ENCODE peak calls at places on chromosomes 13 and 19, in ten cellular contexts. One of them, this sample, is unnamed. For H3K9me3, the result is how much of the 10 kb centered on the place peaks cover.

GRCh38 chr13:76148926-76149325 is 512.8 kb downstream of the LMO7 start:
- DNase-seq in neural progenitor cell: no peak
- DNase-seq in uterus: no peak
- DNase-seq in heart left ventricle: no peak
- DNase-seq in lower lobe of right lung: no peak
- DNase-seq in cardiac muscle cell: no peak
- DNase-seq in sigmoid colon: no peak
- DNase-seq in A549: no peak
- DNase-seq in OCI-LY7: no peak
- DNase-seq in astrocyte: peak
- DNase-seq in this sample: no peak

GRCh38 chr13:62551588-62551987 is 1135.9 kb upstream of the PCDH20 start:
- DNase-seq in A549: no peak
- DNase-seq in heart left ventricle: no peak
- DNase-seq in uterus: no peak
- DNase-seq in neural progenitor cell: no peak
- DNase-seq in cardiac muscle cell: no peak
- DNase-seq in sigmoid colon: no peak
- DNase-seq in astrocyte: no peak
- DNase-seq in lower lobe of right lung: no peak
- DNase-seq in OCI-LY7: no peak
- DNase-seq in this sample: no peak

GRCh38 chr19:1851581-1852293 is 3.5 kb upstream of the REXO1 start:
- DNase-seq in A549: no peak
- DNase-seq in sigmoid colon: no peak
- DNase-seq in cardiac muscle cell: no peak
- DNase-seq in OCI-LY7: no peak
- DNase-seq in astrocyte: no peak
- DNase-seq in uterus: no peak
- DNase-seq in heart left ventricle: peak
- DNase-seq in lower lobe of right lung: no peak
- DNase-seq in neural progenitor cell: no peak
- DNase-seq in this sample: peak

GRCh38 chr13:52738719-52739467 is 727 bp downstream of the CNMD start:
- DNase-seq in OCI-LY7: no peak
- DNase-seq in heart left ventricle: peak
- DNase-seq in astrocyte: no peak
- DNase-seq in neural progenitor cell: peak
- DNase-seq in A549: no peak
- DNase-seq in cardiac muscle cell: peak
- DNase-seq in sigmoid colon: no peak
- DNase-seq in lower lobe of right lung: no peak
- DNase-seq in uterus: no peak
- DNase-seq in this sample: no peak

GRCh38 chr19:48815870-48816501 is 5.2 kb upstream of the BCAT2 start:
- DNase-seq in uterus: no peak
- DNase-seq in A549: peak
- DNase-seq in neural progenitor cell: no peak
- DNase-seq in lower lobe of right lung: no peak
- DNase-seq in cardiac muscle cell: peak
- DNase-seq in heart left ventricle: no peak
- DNase-seq in astrocyte: peak
- DNase-seq in sigmoid colon: no peak
- DNase-seq in OCI-LY7: peak
- DNase-seq in this sample: no peak

GRCh38 chr19:30425885-30426838 is 54.0 kb downstream of the ZNF536 start:
- DNase-seq in lower lobe of right lung: no peak
- DNase-seq in OCI-LY7: no peak
- DNase-seq in astrocyte: no peak
- DNase-seq in cardiac muscle cell: no peak
- DNase-seq in A549: no peak
- DNase-seq in heart left ventricle: no peak
- DNase-seq in neural progenitor cell: no peak
- DNase-seq in uterus: no peak
- DNase-seq in sigmoid colon: no peak
- DNase-seq in this sample: no peak

GRCh38 chr13:41231786-41232185 is 31.6 kb downstream of the MTRF1 start:
- DNase-seq in heart left ventricle: no peak
- DNase-seq in A549: no peak
- DNase-seq in cardiac muscle cell: peak
- DNase-seq in neural progenitor cell: no peak
- DNase-seq in sigmoid colon: no peak
- DNase-seq in lower lobe of right lung: peak
- DNase-seq in uterus: no peak
- DNase-seq in astrocyte: peak
- DNase-seq in OCI-LY7: no peak
- DNase-seq in this sample: no peak

GRCh38 chr19:3234800-3235199 is 10.3 kb downstream of the CELF5 start:
- DNase-seq in lower lobe of right lung: no peak
- DNase-seq in cardiac muscle cell: no peak
- DNase-seq in OCI-LY7: no peak
- DNase-seq in astrocyte: no peak
- DNase-seq in neural progenitor cell: no peak
- DNase-seq in sigmoid colon: no peak
- DNase-seq in uterus: no peak
- DNase-seq in A549: no peak
- DNase-seq in heart left ventricle: no peak
- DNase-seq in this sample: no peak

GRCh38 chr19:850221-850978 is 1.7 kb upstream of the ELANE start:
- DNase-seq in astrocyte: peak
- DNase-seq in uterus: peak
- DNase-seq in heart left ventricle: peak
- DNase-seq in A549: peak
- DNase-seq in neural progenitor cell: peak
- DNase-seq in sigmoid colon: peak
- DNase-seq in OCI-LY7: no peak
- DNase-seq in lower lobe of right lung: peak
- DNase-seq in cardiac muscle cell: peak
- DNase-seq in this sample: no peak

GRCh38 chr13:110402301-110403069 is 95.4 kb downstream of the COL4A2 start:
- DNase-seq in OCI-LY7: no peak
- DNase-seq in lower lobe of right lung: no peak
- DNase-seq in uterus: peak
- DNase-seq in astrocyte: no peak
- DNase-seq in neural progenitor cell: no peak
- DNase-seq in A549: no peak
- DNase-seq in sigmoid colon: no peak
- DNase-seq in heart left ventricle: no peak
- DNase-seq in cardiac muscle cell: no peak
- DNase-seq in this sample: no peak

GRCh38 chr19:1122972-1123363 is 19.2 kb downstream of the GPX4 start:
- DNase-seq in neural progenitor cell: peak
- DNase-seq in A549: peak
- DNase-seq in sigmoid colon: no peak
- DNase-seq in astrocyte: peak
- DNase-seq in heart left ventricle: peak
- DNase-seq in cardiac muscle cell: peak
- DNase-seq in OCI-LY7: peak
- DNase-seq in lower lobe of right lung: peak
- DNase-seq in uterus: peak
- DNase-seq in this sample: no peak

GRCh38 chr19:50427997-50428425 is 4.7 kb upstream of the MYBPC2 start:
- DNase-seq in sigmoid colon: peak
- DNase-seq in OCI-LY7: peak
- DNase-seq in astrocyte: peak
- DNase-seq in A549: no peak
- DNase-seq in lower lobe of right lung: peak
- DNase-seq in neural progenitor cell: peak
- DNase-seq in uterus: peak
- DNase-seq in heart left ventricle: peak
- DNase-seq in cardiac muscle cell: peak
- DNase-seq in this sample: peak

GRCh38 chr19:43700368-43701015 is 15.4 kb upstream of the IRGC start:
- DNase-seq in sigmoid colon: peak
- DNase-seq in neural progenitor cell: peak
- DNase-seq in A549: no peak
- DNase-seq in cardiac muscle cell: no peak
- DNase-seq in OCI-LY7: no peak
- DNase-seq in uterus: peak
- DNase-seq in lower lobe of right lung: peak
- DNase-seq in heart left ventricle: no peak
- DNase-seq in astrocyte: peak
- DNase-seq in this sample: no peak

GRCh38 chr13:49952168-49952567 is 16.0 kb upstream of the SPRYD7 start:
- DNase-seq in heart left ventricle: no peak
- DNase-seq in A549: no peak
- DNase-seq in lower lobe of right lung: no peak
- DNase-seq in neural progenitor cell: no peak
- DNase-seq in sigmoid colon: no peak
- DNase-seq in astrocyte: no peak
- DNase-seq in uterus: no peak
- DNase-seq in OCI-LY7: no peak
- DNase-seq in cardiac muscle cell: no peak
- DNase-seq in this sample: no peak

GRCh38 chr13:20714161-20714560 is 10.7 kb downstream of the IL17D start:
- DNase-seq in sigmoid colon: no peak
- DNase-seq in uterus: no peak
- DNase-seq in cardiac muscle cell: no peak
- DNase-seq in lower lobe of right lung: no peak
- DNase-seq in OCI-LY7: no peak
- DNase-seq in heart left ventricle: peak
- DNase-seq in neural progenitor cell: no peak
- DNase-seq in A549: no peak
- DNase-seq in astrocyte: peak
- DNase-seq in this sample: no peak

DNA sequence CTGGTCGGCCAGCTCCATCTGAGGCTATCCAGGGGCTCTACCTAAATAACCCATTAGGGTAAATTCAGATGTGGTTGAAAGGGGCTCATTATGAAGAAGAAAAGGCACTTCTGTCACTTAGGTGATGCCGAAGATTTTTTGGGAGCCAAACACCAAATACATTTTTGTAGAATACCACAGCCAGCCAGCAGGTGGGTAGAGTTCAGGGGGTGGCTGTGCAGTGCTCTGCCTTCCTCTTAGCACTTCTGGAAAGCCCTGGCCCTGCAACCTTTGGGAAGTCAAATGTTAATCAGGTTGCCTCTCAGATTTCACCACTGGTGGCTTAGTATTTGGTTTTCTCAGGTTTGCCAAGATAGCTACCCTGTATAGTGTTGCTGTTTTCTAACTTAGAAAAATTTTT is 18.5 kb upstream of the GPR18 start:
- DNase-seq in OCI-LY7: no peak
- DNase-seq in sigmoid colon: no peak
- DNase-seq in astrocyte: no peak
- DNase-seq in heart left ventricle: no peak
- DNase-seq in uterus: no peak
- DNase-seq in cardiac muscle cell: no peak
- DNase-seq in A549: no peak
- DNase-seq in lower lobe of right lung: no peak
- DNase-seq in neural progenitor cell: no peak
- DNase-seq in this sample: no peak
- H3K9me3 ChIP-seq in OCI-LY7: under half
- H3K9me3 ChIP-seq in sigmoid colon: under half
- H3K9me3 ChIP-seq in astrocyte: under half
- H3K9me3 ChIP-seq in heart left ventricle: under half
- H3K9me3 ChIP-seq in uterus: under half
- H3K9me3 ChIP-seq in cardiac muscle cell: under half
- H3K9me3 ChIP-seq in A549: under half
- H3K9me3 ChIP-seq in lower lobe of right lung: under half
- H3K9me3 ChIP-seq in neural progenitor cell: under half
- H3K9me3 ChIP-seq in this sample: under half

GRCh38 chr19:56525214-56525860 is 13.4 kb upstream of the ZFP28 start:
- DNase-seq in astrocyte: no peak
- DNase-seq in sigmoid colon: no peak
- DNase-seq in uterus: no peak
- DNase-seq in lower lobe of right lung: no peak
- DNase-seq in cardiac muscle cell: no peak
- DNase-seq in OCI-LY7: no peak
- DNase-seq in heart left ventricle: no peak
- DNase-seq in A549: no peak
- DNase-seq in neural progenitor cell: no peak
- DNase-seq in this sample: no peak
- H3K9me3 ChIP-seq in astrocyte: half or more
- H3K9me3 ChIP-seq in sigmoid colon: half or more
- H3K9me3 ChIP-seq in uterus: half or more
- H3K9me3 ChIP-seq in lower lobe of right lung: half or more
- H3K9me3 ChIP-seq in cardiac muscle cell: under half
- H3K9me3 ChIP-seq in OCI-LY7: under half
- H3K9me3 ChIP-seq in heart left ventricle: under half
- H3K9me3 ChIP-seq in A549: half or more
- H3K9me3 ChIP-seq in neural progenitor cell: half or more
- H3K9me3 ChIP-seq in this sample: half or more

DNA sequence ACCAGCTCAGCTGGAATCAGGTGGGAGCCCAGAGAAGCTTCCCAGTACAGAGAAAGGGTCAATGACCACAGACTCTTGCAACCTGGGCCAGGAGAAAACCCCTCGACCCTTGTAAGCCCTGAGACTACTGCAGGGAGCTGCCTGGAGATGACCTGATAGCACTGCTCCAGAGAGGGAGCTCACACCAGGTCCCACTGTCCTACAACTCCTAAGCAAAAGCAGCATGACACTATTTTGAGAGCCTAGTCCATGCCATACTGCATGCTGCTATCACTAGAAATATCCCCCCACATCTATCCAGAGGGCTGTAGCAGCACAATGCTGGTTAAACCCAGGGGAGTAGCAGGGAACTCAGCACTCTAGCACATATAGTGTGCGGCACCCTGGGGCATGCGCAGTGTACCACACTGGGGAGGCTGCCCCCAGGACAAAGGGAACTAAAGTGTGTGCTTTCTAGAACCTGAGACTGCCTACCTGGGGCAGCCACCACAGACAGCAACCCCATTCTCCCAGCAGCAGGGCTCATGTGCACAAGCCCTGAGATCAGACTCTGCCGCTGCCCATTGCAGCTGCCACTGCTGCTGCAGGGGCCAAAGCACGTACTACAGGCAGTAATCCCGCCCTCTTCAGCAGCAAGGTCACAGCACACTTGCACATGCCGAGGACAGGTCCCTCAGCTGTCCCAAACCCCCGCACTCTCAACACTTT is 27.1 kb upstream of the N4BP2L1 start:
- DNase-seq in OCI-LY7: no peak
- DNase-seq in cardiac muscle cell: no peak
- DNase-seq in uterus: no peak
- DNase-seq in astrocyte: no peak
- DNase-seq in A549: no peak
- DNase-seq in heart left ventricle: no peak
- DNase-seq in sigmoid colon: no peak
- DNase-seq in lower lobe of right lung: no peak
- DNase-seq in neural progenitor cell: no peak
- DNase-seq in this sample: no peak
- H3K9me3 ChIP-seq in OCI-LY7: under half
- H3K9me3 ChIP-seq in cardiac muscle cell: under half
- H3K9me3 ChIP-seq in uterus: under half
- H3K9me3 ChIP-seq in astrocyte: under half
- H3K9me3 ChIP-seq in A549: under half
- H3K9me3 ChIP-seq in heart left ventricle: under half
- H3K9me3 ChIP-seq in sigmoid colon: under half
- H3K9me3 ChIP-seq in lower lobe of right lung: under half
- H3K9me3 ChIP-seq in neural progenitor cell: under half
- H3K9me3 ChIP-seq in this sample: under half

DNA sequence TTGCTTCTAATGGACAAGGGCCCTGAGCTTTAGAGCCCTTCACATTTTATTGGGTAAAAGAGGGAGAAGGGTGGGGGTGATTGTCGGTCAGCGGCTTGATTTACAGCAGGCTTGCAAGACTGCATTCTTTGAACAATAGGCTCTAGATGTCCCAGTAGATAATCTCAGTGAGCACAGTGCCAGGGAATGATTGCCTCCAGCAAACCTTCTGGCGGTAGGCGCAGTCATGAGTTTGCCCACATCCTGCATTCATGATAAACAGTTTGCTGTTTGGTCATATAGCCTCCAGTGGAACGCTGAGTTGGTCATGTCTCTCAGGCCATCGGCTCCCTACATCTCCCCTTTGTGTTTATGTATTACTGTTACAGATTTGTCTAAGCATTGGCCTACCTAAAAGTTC is 12.6 kb downstream of the ZNF528 start:
- DNase-seq in sigmoid colon: no peak
- DNase-seq in cardiac muscle cell: no peak
- DNase-seq in heart left ventricle: no peak
- DNase-seq in lower lobe of right lung: no peak
- DNase-seq in OCI-LY7: no peak
- DNase-seq in uterus: no peak
- DNase-seq in astrocyte: no peak
- DNase-seq in A549: no peak
- DNase-seq in neural progenitor cell: no peak
- DNase-seq in this sample: no peak
- H3K9me3 ChIP-seq in sigmoid colon: under half
- H3K9me3 ChIP-seq in cardiac muscle cell: under half
- H3K9me3 ChIP-seq in heart left ventricle: under half
- H3K9me3 ChIP-seq in lower lobe of right lung: half or more
- H3K9me3 ChIP-seq in OCI-LY7: under half
- H3K9me3 ChIP-seq in uterus: half or more
- H3K9me3 ChIP-seq in astrocyte: under half
- H3K9me3 ChIP-seq in A549: half or more
- H3K9me3 ChIP-seq in neural progenitor cell: under half
- H3K9me3 ChIP-seq in this sample: half or more

This sample was measured in CD4-positive, alpha-beta T cell.